ENCODE peak calls at places on chromosomes 16 and 17, in nine cellular contexts. V, J, Y, E, F, P, A, D and B are unnamed samples.

GRCh38 chr17:47615766-47616424 is 33.8 kb upstream of the KPNB1 start:
- DNase-seq in F (peak; percentile 7), D (peak; percentile 67), Y (no peak), E (no peak), P (peak; percentile 74), A (no peak), V (no peak), J (no peak), B (peak; percentile 39)

GRCh38 chr17:57726213-57726612 is 18.9 kb downstream of the CCDC182 start:
- DNase-seq in D (no peak), A (no peak), V (no peak), Y (no peak), P (no peak), E (no peak), J (no peak), F (no peak), B (no peak)

GRCh38 chr17:10268005-10268404 is 69.6 kb upstream of the GAS7 start:
- DNase-seq in F (no peak), P (no peak), V (no peak), D (no peak), Y (no peak), A (no peak), E (no peak), J (no peak), B (peak; percentile 69)

GRCh38 chr17:7213895-7214299 is 5.7 kb downstream of the DLG4 start:
- DNase-seq in F (no peak), E (peak; percentile 82), A (no peak), P (peak; percentile 75), Y (peak; percentile 45), J (peak; percentile 92), V (no peak), D (peak; percentile 86), B (peak; percentile 53)

GRCh38 chr17:73091770-73092517 is 544 bp downstream of the SLC39A11 start:
- DNase-seq in P (peak; percentile 59), E (peak; percentile 38), F (no peak), J (peak; percentile 7), D (no peak), Y (peak; percentile 59), V (no peak), A (no peak), B (peak; percentile 70)

GRCh38 chr17:75010683-75011406 is 1.6 kb upstream of the MRPL58 start:
- DNase-seq in D (peak; percentile 99), F (no peak), J (peak; percentile 66), Y (peak; percentile 64), E (peak; percentile 40), P (peak; percentile 31), A (no peak), V (peak; percentile 43), B (peak; percentile 29)

GRCh38 chr17:76327689-76328088 is 19.6 kb upstream of the QRICH2 start:
- DNase-seq in E (no peak), V (no peak), D (no peak), P (no peak), J (no peak), A (peak; percentile 38), Y (no peak), F (no peak), B (no peak)

GRCh38 chr16:17417740-17418139 is 53.0 kb downstream of the XYLT1 start:
- DNase-seq in D (no peak), J (no peak), F (no peak), Y (no peak), E (no peak), P (no peak), A (no peak), V (no peak), B (no peak)

GRCh38 chr17:7383742-7384488 is 3.0 kb downstream of the TNK1 start:
- DNase-seq in A (no peak), J (peak; percentile 55), P (peak; percentile 72), D (peak; percentile 77), Y (peak; percentile 76), F (no peak), E (no peak), V (peak; percentile 91), B (peak; percentile 73)

GRCh38 chr17:20063665-20064648 is 54.8 kb downstream of the SPECC1 start:
- DNase-seq in A (peak; percentile 64), E (peak; percentile 45), D (peak; percentile 75), J (no peak), Y (peak; percentile 66), V (no peak), P (peak; percentile 96), F (peak; percentile 83), B (peak; percentile 92)

GRCh38 chr17:7046127-7046724 is 2.3 kb upstream of the SLC16A11 start:
- DNase-seq in Y (peak; percentile 91), J (no peak), F (no peak), P (peak; percentile 39), V (peak; percentile 64), D (peak; percentile 89), E (peak; percentile 90), A (peak; percentile 85), B (no peak)

GRCh38 chr16:65283238-65283651 is 161.4 kb upstream of the CDH11 start:
- DNase-seq in Y (no peak), E (no peak), D (no peak), A (no peak), P (no peak), F (no peak), J (no peak), V (no peak), B (no peak)

GRCh38 chr16:66605177-66605999 is 884 bp downstream of the CMTM3 start:
- DNase-seq in V (peak; percentile 67), D (no peak), P (peak; percentile 71), J (peak; percentile 59), F (no peak), Y (peak; percentile 67), E (peak; percentile 29), A (peak; percentile 61), B (peak; percentile 77)

GRCh38 chr16:67935096-67935401 is 1.6 kb downstream of the PSMB10 start:
- DNase-seq in Y (no peak), A (no peak), F (no peak), E (no peak), V (no peak), D (peak; percentile 31), P (no peak), J (no peak), B (no peak)

GRCh38 chr17:333626-334396 is 18.8 kb downstream of the RPH3AL start:
- DNase-seq in J (no peak), Y (peak; percentile 65), V (no peak), E (peak; percentile 86), F (no peak), A (peak; percentile 60), D (peak; percentile 90), P (peak; percentile 12), B (peak; percentile 63)

GRCh38 chr17:78525511-78526160 is 51.6 kb downstream of the DNAH17 start:
- DNase-seq in Y (no peak), D (no peak), E (no peak), V (no peak), P (no peak), F (no peak), J (no peak), A (no peak), B (no peak)

GRCh38 chr16:24729967-24730815 is 740 bp downstream of the TNRC6A start:
- DNase-seq in F (no peak), P (peak; percentile 55), A (peak; percentile 39), D (peak; percentile 42), E (peak; percentile 36), V (peak; percentile 42), Y (peak; percentile 59), J (peak; percentile 30), B (peak; percentile 43)

GRCh38 chr17:49497147-49498036 is 2.3 kb downstream of the NGFR start:
- DNase-seq in J (peak; percentile 35), V (peak; percentile 46), D (peak; percentile 18), F (no peak), Y (no peak), P (peak; percentile 54), E (no peak), A (no peak), B (peak; percentile 55)

GRCh38 chr17:56269509-56269908 is 116.2 kb downstream of the ANKFN1 start:
- DNase-seq in P (peak; percentile 22), J (no peak), V (no peak), A (no peak), D (no peak), Y (no peak), E (no peak), F (no peak), B (peak; percentile 35)